ENCODE peak calls at places on chromosomes 5 and 9, in seven cellular contexts. G, F, S, K, C, M and O are unnamed samples.

GRCh38 chr9:77714077-77714549 is 66.0 kb upstream of the GNA14 start:
- DNase-seq in S (no peak), K (no peak), M (no peak), F (no peak), C (no peak), G (peak; percentile 43), O (no peak)

GRCh38 chr5:167730121-167730520 is 561.3 kb upstream of the WWC1 start:
- DNase-seq in G (no peak), C (no peak), K (no peak), F (no peak), M (no peak), S (no peak), O (no peak)

GRCh38 chr5:35659556-35659955 is 41.9 kb downstream of the SPEF2 start:
- DNase-seq in C (no peak), G (no peak), K (no peak), F (no peak), M (no peak), S (no peak), O (no peak)

GRCh38 chr9:124381073-124381945 is 33.9 kb downstream of the PSMB7 start:
- DNase-seq in C (no peak), F (no peak), G (no peak), K (no peak), S (no peak), M (no peak), O (no peak)

GRCh38 chr5:120895659-120896058 is 431.6 kb downstream of the PRR16 start:
- DNase-seq in M (no peak), G (no peak), C (no peak), S (no peak), K (no peak), F (no peak), O (no peak)

GRCh38 chr9:131642496-131643083 is 97.3 kb downstream of the PRRT1B start:
- DNase-seq in F (peak; percentile 65), G (no peak), M (no peak), K (no peak), S (peak; percentile 49), C (no peak), O (no peak)

GRCh38 chr5:76547242-76547890 is 75.8 kb downstream of the F2RL2 start:
- DNase-seq in S (peak; percentile 24), G (no peak), C (no peak), K (no peak), M (peak; percentile 88), F (no peak), O (no peak)

GRCh38 chr5:32850792-32851191 is 139.7 kb downstream of the NPR3 start:
- DNase-seq in G (no peak), S (no peak), C (no peak), K (no peak), F (no peak), M (no peak), O (no peak)

GRCh38 chr9:136133191-136133958 is 14.7 kb upstream of the TMEM250 start:
- DNase-seq in M (no peak), G (peak; percentile 93), F (no peak), K (no peak), S (peak; percentile 66), C (no peak), O (peak; percentile 74)

GRCh38 chr9:130893250-130894101 is 3.1 kb downstream of the QRFP start:
- DNase-seq in G (peak; percentile 41), K (no peak), F (no peak), M (no peak), S (no peak), C (no peak), O (peak; percentile 67)

GRCh38 chr9:93326654-93327053 is 124.8 kb upstream of the FAM120A start:
- DNase-seq in M (no peak), K (no peak), C (no peak), F (no peak), S (no peak), G (no peak), O (no peak)

GRCh38 chr5:77645158-77645994 is 6.9 kb upstream of the OTP start:
- DNase-seq in M (no peak), K (no peak), S (peak; percentile 82), F (peak; percentile 84), G (peak; percentile 93), C (peak; percentile 13), O (peak; percentile 86)

GRCh38 chr5:77143998-77144836 is 57.1 kb upstream of the ZBED3 start:
- DNase-seq in S (peak; percentile 31), C (peak; percentile 42), F (no peak), G (peak; percentile 64), K (peak; percentile 29), M (peak; percentile 13), O (peak; percentile 48)

GRCh38 chr5:173673295-173674170 is 57.1 kb upstream of the BOD1 start:
- DNase-seq in K (no peak), M (no peak), C (no peak), F (no peak), G (no peak), S (no peak), O (no peak)

GRCh38 chr5:125607018-125607417 is 816.2 kb upstream of the GRAMD2B start:
- DNase-seq in G (no peak), C (no peak), M (no peak), S (no peak), K (no peak), F (no peak), O (no peak)

GRCh38 chr5:36090033-36090432 is 23.4 kb upstream of the UGT3A2 start:
- DNase-seq in G (peak; percentile 4), K (peak; percentile 33), S (no peak), M (no peak), F (no peak), C (peak; percentile 30), O (no peak)

GRCh38 chr5:129945779-129946270 is 41.6 kb downstream of the CHSY3 start:
- DNase-seq in K (no peak), M (no peak), C (no peak), G (no peak), S (no peak), F (no peak), O (no peak)

GRCh38 chr9:37935106-37935505 is 31.2 kb upstream of the SLC25A51 start:
- DNase-seq in K (no peak), C (no peak), G (no peak), S (no peak), F (no peak), M (no peak), O (no peak)

GRCh38 chr9:125902224-125902623 is 155.1 kb downstream of the PBX3 start:
- DNase-seq in F (no peak), S (no peak), K (no peak), C (no peak), M (no peak), G (no peak), O (no peak)

GRCh38 chr9:21657966-21658667 is 144.3 kb upstream of the MTAP start:
- DNase-seq in G (no peak), F (no peak), K (no peak), S (no peak), M (no peak), C (no peak), O (no peak)

GRCh38 chr5:109566361-109566760 is 123.4 kb upstream of the MAN2A1 start:
- DNase-seq in C (no peak), S (no peak), K (no peak), F (no peak), G (no peak), M (no peak), O (no peak)

GRCh38 chr9:105205787-105206511 is 38.5 kb upstream of the SLC44A1 start:
- DNase-seq in S (no peak), F (no peak), C (no peak), G (no peak), K (no peak), M (no peak), O (no peak)

GRCh38 chr9:132014218-132014800 is 65.4 kb downstream of the MED27 start:
- DNase-seq in G (no peak), C (no peak), F (no peak), S (no peak), K (no peak), M (no peak), O (no peak)

GRCh38 chr5:42950466-42951168 is 89.5 kb downstream of the ANXA2R start:
- DNase-seq in S (peak; percentile 42), M (peak; percentile 32), C (no peak), F (peak; percentile 27), K (no peak), G (peak; percentile 31), O (peak; percentile 39)

GRCh38 chr5:42950091-42950465 is 90.0 kb downstream of the ANXA2R start:
- DNase-seq in M (no peak), F (no peak), G (no peak), S (no peak), K (no peak), C (no peak), O (no peak)

GRCh38 chr5:42951847-42952411 is 88.2 kb downstream of the ANXA2R start:
- DNase-seq in M (no peak), F (peak; percentile 31), K (no peak), S (peak; percentile 37), G (peak; percentile 24), C (no peak), O (no peak)

GRCh38 chr5:42952575-42952974 is 87.5 kb downstream of the ANXA2R start:
- DNase-seq in S (no peak), G (no peak), M (no peak), C (no peak), F (no peak), K (no peak), O (no peak)

GRCh38 chr5:42951169-42951846 is 88.8 kb downstream of the ANXA2R start:
- DNase-seq in G (peak; percentile 45), F (peak; percentile 27), K (no peak), C (no peak), M (peak; percentile 13), S (peak; percentile 51), O (no peak)
- TF ChIP-seq TAF1 in G (no peak), F (no peak), K (no peak), C (no peak), M (no peak), S (no peak), O (no peak)

DNA sequence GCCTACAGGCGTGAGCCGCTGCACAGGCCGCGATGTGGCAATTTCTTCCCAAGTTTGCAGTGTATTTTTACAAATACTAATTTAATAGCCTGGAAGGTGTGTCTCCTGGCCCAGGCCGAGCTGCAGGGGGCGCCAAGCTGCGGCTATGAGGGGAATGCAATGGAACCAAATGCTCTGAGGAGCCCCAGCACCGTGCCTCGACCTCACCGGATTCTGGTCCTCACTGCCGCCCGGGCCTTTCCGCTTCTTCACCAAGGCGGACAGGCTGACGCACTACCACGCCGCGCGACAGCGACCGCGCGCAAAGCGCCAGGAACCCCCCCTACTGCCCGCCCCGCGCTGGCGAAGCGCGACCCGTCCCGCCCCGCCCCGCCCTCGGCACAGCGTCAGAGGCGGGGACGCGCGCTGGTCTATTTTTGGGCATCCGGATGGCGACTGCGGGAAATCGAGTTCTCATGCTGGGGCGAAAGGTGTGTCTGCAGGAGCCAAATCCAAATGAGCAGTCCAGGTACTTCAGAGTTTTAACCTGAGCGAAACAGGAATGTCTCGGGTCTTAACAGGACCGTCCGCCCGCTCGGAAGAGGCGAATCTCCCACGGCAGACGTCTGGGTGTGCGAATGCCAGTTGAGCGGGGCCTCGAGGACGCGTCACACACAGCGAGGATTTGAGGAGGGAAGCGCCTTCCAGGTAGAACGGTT is 31.7 kb upstream of the PRXL2C start:
- DNase-seq in K (peak; percentile 78), C (no peak), G (peak; percentile 91), S (peak; percentile 20), M (no peak), F (no peak), O (no peak)
- TF ChIP-seq TAF1 in K (peak; percentile 80), C (no peak), G (peak; percentile 37), S (no peak), M (no peak), F (no peak), O (no peak)

GRCh38 chr5:73370620-73371583 is 77.7 kb downstream of the FOXD1 start:
- DNase-seq in S (no peak), F (no peak), K (no peak), G (no peak), M (no peak), C (no peak), O (no peak)
- TF ChIP-seq TAF1 in S (no peak), F (no peak), K (no peak), G (peak; percentile 61), M (no peak), C (no peak), O (no peak)

GRCh38 chr5:33975846-33976245 is 8.6 kb downstream of the SLC45A2 start:
- DNase-seq in C (no peak), G (no peak), S (no peak), M (no peak), F (no peak), K (no peak), O (no peak)
- TF ChIP-seq TAF1 in C (no peak), G (no peak), S (no peak), M (no peak), F (no peak), K (no peak), O (no peak)